ENCODE peak calls at places on chromosomes 12 and 14, in five cellular contexts. One of them, this sample, is unnamed.
A peak's percentile ranks its signal among the peaks of the same experiment; 100 is the strongest.

GRCh38 chr12:93944196-93944595 is 204.2 kb upstream of the PLXNC1 start:
- DNase-seq in NCI-H226: no peak
- DNase-seq in GM19239: no peak
- DNase-seq in hepatic stellate cell: no peak
- DNase-seq in heart right ventricle: no peak
- DNase-seq in this sample: no peak

GRCh38 chr12:106566771-106567170 is 16.0 kb upstream of the RFX4 start:
- DNase-seq in NCI-H226: no peak
- DNase-seq in GM19239: no peak
- DNase-seq in hepatic stellate cell: no peak
- DNase-seq in heart right ventricle: no peak
- DNase-seq in this sample: no peak

GRCh38 chr12:95790912-95791849 is 617 bp upstream of the NTN4 start:
- DNase-seq in NCI-H226: peak; percentile 22
- DNase-seq in GM19239: no peak
- DNase-seq in hepatic stellate cell: peak; percentile 67
- DNase-seq in heart right ventricle: peak; percentile 44
- DNase-seq in this sample: peak; percentile 56

GRCh38 chr14:95095991-95096390 is 61.3 kb downstream of the DICER1 start:
- DNase-seq in NCI-H226: no peak
- DNase-seq in GM19239: no peak
- DNase-seq in hepatic stellate cell: no peak
- DNase-seq in heart right ventricle: no peak
- DNase-seq in this sample: no peak

GRCh38 chr14:24057271-24057670 is 5.5 kb downstream of the CARMIL3 start:
- DNase-seq in NCI-H226: no peak
- DNase-seq in GM19239: no peak
- DNase-seq in hepatic stellate cell: no peak
- DNase-seq in heart right ventricle: no peak
- DNase-seq in this sample: no peak

GRCh38 chr14:83638725-83639124 is 1891.2 kb upstream of the FLRT2 start:
- DNase-seq in NCI-H226: no peak
- DNase-seq in GM19239: no peak
- DNase-seq in hepatic stellate cell: no peak
- DNase-seq in heart right ventricle: no peak
- DNase-seq in this sample: no peak

GRCh38 chr12:128969480-128970055 is 116.3 kb downstream of the GLT1D1 start:
- DNase-seq in NCI-H226: no peak
- DNase-seq in GM19239: peak; percentile 53
- DNase-seq in hepatic stellate cell: no peak
- DNase-seq in heart right ventricle: no peak
- DNase-seq in this sample: no peak

GRCh38 chr14:39469094-39469710 is 37.0 kb upstream of the FBXO33 start:
- DNase-seq in NCI-H226: no peak
- DNase-seq in GM19239: no peak
- DNase-seq in hepatic stellate cell: no peak
- DNase-seq in heart right ventricle: no peak
- DNase-seq in this sample: no peak

GRCh38 chr14:102508410-102508773 is 1.2 kb downstream of the ANKRD9 start:
- DNase-seq in NCI-H226: peak; percentile 37
- DNase-seq in GM19239: no peak
- DNase-seq in hepatic stellate cell: no peak
- DNase-seq in heart right ventricle: peak; percentile 50
- DNase-seq in this sample: no peak